ENCODE peak calls at places on chromosome 11, in five cellular contexts. One of them, this sample, is unnamed.

GRCh38 chr11:134037093-134037908 is 31.6 kb upstream of the JAM3 start:
- DNase-seq in CD8-positive, alpha-beta T cell: peak; percentile 71
- DNase-seq in cardiac fibroblast: peak; percentile 49
- DNase-seq in lower leg skin: peak; percentile 95
- DNase-seq in A549: no peak
- DNase-seq in this sample: peak; percentile 75

GRCh38 chr11:120133216-120134105 is 4.5 kb downstream of the TRIM29 start:
- DNase-seq in CD8-positive, alpha-beta T cell: no peak
- DNase-seq in cardiac fibroblast: no peak
- DNase-seq in lower leg skin: peak; percentile 83
- DNase-seq in A549: no peak
- DNase-seq in this sample: peak; percentile 6

GRCh38 chr11:13297917-13298356 is 20.3 kb downstream of the BMAL1 start:
- DNase-seq in CD8-positive, alpha-beta T cell: no peak
- DNase-seq in cardiac fibroblast: peak; percentile 33
- DNase-seq in lower leg skin: no peak
- DNase-seq in A549: no peak
- DNase-seq in this sample: no peak

GRCh38 chr11:79375818-79376550 is 64.8 kb downstream of the TENM4 start:
- DNase-seq in CD8-positive, alpha-beta T cell: no peak
- DNase-seq in cardiac fibroblast: no peak
- DNase-seq in lower leg skin: no peak
- DNase-seq in A549: no peak
- DNase-seq in this sample: no peak

GRCh38 chr11:6571434-6572008 is 31.9 kb downstream of the RRP8 start:
- DNase-seq in CD8-positive, alpha-beta T cell: no peak
- DNase-seq in cardiac fibroblast: no peak
- DNase-seq in lower leg skin: no peak
- DNase-seq in A549: no peak
- DNase-seq in this sample: no peak

GRCh38 chr11:12110714-12111481 is 508 bp downstream of the MICAL2 start:
- DNase-seq in CD8-positive, alpha-beta T cell: peak; percentile 34
- DNase-seq in cardiac fibroblast: peak; percentile 36
- DNase-seq in lower leg skin: no peak
- DNase-seq in A549: no peak
- DNase-seq in this sample: peak; percentile 37

GRCh38 chr11:75287579-75287978 is 47.0 kb downstream of the TPBGL start:
- DNase-seq in CD8-positive, alpha-beta T cell: no peak
- DNase-seq in cardiac fibroblast: no peak
- DNase-seq in lower leg skin: no peak
- DNase-seq in A549: no peak
- DNase-seq in this sample: no peak

GRCh38 chr11:44484211-44484610 is 81.3 kb upstream of the CD82 start:
- DNase-seq in CD8-positive, alpha-beta T cell: no peak
- DNase-seq in cardiac fibroblast: peak; percentile 42
- DNase-seq in lower leg skin: no peak
- DNase-seq in A549: peak; percentile 26
- DNase-seq in this sample: peak; percentile 29

GRCh38 chr11:206516-207212 is 535 bp downstream of the BET1L start:
- DNase-seq in CD8-positive, alpha-beta T cell: no peak
- DNase-seq in cardiac fibroblast: peak; percentile 24
- DNase-seq in lower leg skin: peak; percentile 87
- DNase-seq in A549: peak; percentile 35
- DNase-seq in this sample: no peak

GRCh38 chr11:27255447-27255828 is 107.6 kb downstream of the CCDC34 start:
- DNase-seq in CD8-positive, alpha-beta T cell: no peak
- DNase-seq in cardiac fibroblast: peak; percentile 62
- DNase-seq in lower leg skin: no peak
- DNase-seq in A549: no peak
- DNase-seq in this sample: no peak

GRCh38 chr11:117772360-117772759 is 24.7 kb downstream of the DSCAML1 start:
- DNase-seq in CD8-positive, alpha-beta T cell: no peak
- DNase-seq in cardiac fibroblast: no peak
- DNase-seq in lower leg skin: no peak
- DNase-seq in A549: no peak
- DNase-seq in this sample: no peak

GRCh38 chr11:133425245-133425644 is 107.1 kb downstream of the OPCML start:
- DNase-seq in CD8-positive, alpha-beta T cell: no peak
- DNase-seq in cardiac fibroblast: no peak
- DNase-seq in lower leg skin: no peak
- DNase-seq in A549: no peak
- DNase-seq in this sample: no peak

GRCh38 chr11:72491001-72491400 is 56.7 kb upstream of the CLPB start:
- DNase-seq in CD8-positive, alpha-beta T cell: no peak
- DNase-seq in cardiac fibroblast: peak; percentile 36
- DNase-seq in lower leg skin: no peak
- DNase-seq in A549: no peak
- DNase-seq in this sample: no peak

GRCh38 chr11:133794205-133794604 is 51.1 kb downstream of the SPATA19 start:
- DNase-seq in CD8-positive, alpha-beta T cell: no peak
- DNase-seq in cardiac fibroblast: no peak
- DNase-seq in lower leg skin: peak; percentile 28
- DNase-seq in A549: no peak
- DNase-seq in this sample: no peak

GRCh38 chr11:64164392-64165312 is 1.3 kb downstream of the MACROD1 start:
- DNase-seq in CD8-positive, alpha-beta T cell: no peak
- DNase-seq in cardiac fibroblast: no peak
- DNase-seq in lower leg skin: no peak
- DNase-seq in A549: no peak
- DNase-seq in this sample: no peak

GRCh38 chr11:7311903-7312302 is 60.2 kb downstream of the SYT9 start:
- DNase-seq in CD8-positive, alpha-beta T cell: no peak
- DNase-seq in cardiac fibroblast: no peak
- DNase-seq in lower leg skin: no peak
- DNase-seq in A549: no peak
- DNase-seq in this sample: no peak

GRCh38 chr11:19929655-19930054 is 217.0 kb downstream of the NAV2 start:
- DNase-seq in CD8-positive, alpha-beta T cell: no peak
- DNase-seq in cardiac fibroblast: peak; percentile 50
- DNase-seq in lower leg skin: no peak
- DNase-seq in A549: no peak
- DNase-seq in this sample: no peak

GRCh38 chr11:57196556-57196955 is 14.8 kb downstream of the LRRC55 start:
- DNase-seq in CD8-positive, alpha-beta T cell: no peak
- DNase-seq in cardiac fibroblast: no peak
- DNase-seq in lower leg skin: no peak
- DNase-seq in A549: no peak
- DNase-seq in this sample: no peak

GRCh38 chr11:71447791-71448256 is 369 bp downstream of the DHCR7 start:
- DNase-seq in CD8-positive, alpha-beta T cell: peak; percentile 35
- DNase-seq in cardiac fibroblast: no peak
- DNase-seq in lower leg skin: no peak
- DNase-seq in A549: peak; percentile 33
- DNase-seq in this sample: peak; percentile 73

GRCh38 chr11:80280737-80281136 is 839.9 kb upstream of the TENM4 start:
- DNase-seq in CD8-positive, alpha-beta T cell: no peak
- DNase-seq in cardiac fibroblast: no peak
- DNase-seq in lower leg skin: no peak
- DNase-seq in A549: no peak
- DNase-seq in this sample: no peak

GRCh38 chr11:36354221-36355003 is 58.3 kb downstream of the PRR5L start:
- DNase-seq in CD8-positive, alpha-beta T cell: no peak
- DNase-seq in cardiac fibroblast: peak; percentile 76
- DNase-seq in lower leg skin: no peak
- DNase-seq in A549: no peak
- DNase-seq in this sample: no peak

GRCh38 chr11:7512525-7513209 is 1.1 kb upstream of the PPFIBP2 start:
- DNase-seq in CD8-positive, alpha-beta T cell: peak; percentile 22
- DNase-seq in cardiac fibroblast: peak; percentile 42
- DNase-seq in lower leg skin: peak; percentile 95
- DNase-seq in A549: no peak
- DNase-seq in this sample: no peak

GRCh38 chr11:128206476-128206875 is 380.9 kb downstream of the ETS1 start:
- DNase-seq in CD8-positive, alpha-beta T cell: no peak
- DNase-seq in cardiac fibroblast: no peak
- DNase-seq in lower leg skin: no peak
- DNase-seq in A549: no peak
- DNase-seq in this sample: no peak

GRCh38 chr11:83157755-83158473 is 983 bp downstream of the PCF11 start:
- DNase-seq in CD8-positive, alpha-beta T cell: peak; percentile 51
- DNase-seq in cardiac fibroblast: peak; percentile 57
- DNase-seq in lower leg skin: peak; percentile 91
- DNase-seq in A549: peak; percentile 51
- DNase-seq in this sample: peak; percentile 52

GRCh38 chr11:132909016-132909606 is 623.2 kb downstream of the OPCML start:
- DNase-seq in CD8-positive, alpha-beta T cell: no peak
- DNase-seq in cardiac fibroblast: no peak
- DNase-seq in lower leg skin: no peak
- DNase-seq in A549: no peak
- DNase-seq in this sample: no peak

GRCh38 chr11:11810764-11811726 is 30.7 kb upstream of the USP47 start:
- DNase-seq in CD8-positive, alpha-beta T cell: no peak
- DNase-seq in cardiac fibroblast: no peak
- DNase-seq in lower leg skin: no peak
- DNase-seq in A549: no peak
- DNase-seq in this sample: no peak

DNA sequence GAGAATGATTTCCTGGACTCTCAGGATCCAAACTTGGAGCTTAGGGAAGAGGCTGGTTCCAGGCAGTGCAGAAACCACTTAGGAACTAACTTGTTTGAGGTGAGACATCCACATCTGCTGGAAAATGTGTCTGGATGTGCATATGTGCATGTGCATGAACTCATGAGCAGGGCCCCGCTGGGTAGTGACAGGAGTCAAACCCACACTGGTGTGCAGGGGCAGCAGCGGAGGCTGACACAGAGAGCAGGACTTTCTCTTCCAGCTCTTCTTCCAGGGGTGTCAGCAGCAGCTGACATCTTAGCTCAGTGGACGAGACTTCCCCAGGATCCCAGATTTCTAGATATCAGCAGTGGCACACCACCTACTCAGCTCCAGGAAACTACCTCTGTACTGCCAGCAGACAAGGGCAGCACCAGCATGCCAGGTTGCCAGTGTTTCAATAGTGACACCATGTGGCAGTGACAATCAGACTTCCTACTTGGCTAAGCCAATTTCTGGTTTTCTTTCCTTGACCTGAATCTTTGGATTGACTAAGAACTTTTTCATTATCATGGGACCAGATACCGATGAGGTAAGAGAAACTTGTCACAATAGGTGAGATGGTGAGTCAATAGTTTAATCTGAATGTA is 227.5 kb upstream of the ZC3H12C start:
- DNase-seq in CD8-positive, alpha-beta T cell: no peak
- DNase-seq in cardiac fibroblast: no peak
- DNase-seq in lower leg skin: no peak
- DNase-seq in A549: no peak
- DNase-seq in this sample: no peak
- TF ChIP-seq CTCF in CD8-positive, alpha-beta T cell: no peak
- TF ChIP-seq CTCF in cardiac fibroblast: no peak
- TF ChIP-seq CTCF in lower leg skin: no peak
- TF ChIP-seq CTCF in A549: peak; percentile 32
- TF ChIP-seq CTCF in this sample: no peak

GRCh38 chr11:45804806-45805304 is at the start of gene SLC35C1:
- DNase-seq in CD8-positive, alpha-beta T cell: peak; percentile 97
- DNase-seq in cardiac fibroblast: peak; percentile 95
- DNase-seq in lower leg skin: peak; percentile 99
- DNase-seq in A549: peak; percentile 87
- DNase-seq in this sample: peak; percentile 99

GRCh38 chr11:45805305-45806071 is 539 bp downstream of the SLC35C1 start:
- DNase-seq in CD8-positive, alpha-beta T cell: no peak
- DNase-seq in cardiac fibroblast: peak; percentile 78
- DNase-seq in lower leg skin: peak; percentile 87
- DNase-seq in A549: peak; percentile 25
- DNase-seq in this sample: peak; percentile 43

GRCh38 chr11:45806072-45806933 is 1.4 kb downstream of the SLC35C1 start:
- DNase-seq in CD8-positive, alpha-beta T cell: no peak
- DNase-seq in cardiac fibroblast: peak; percentile 7
- DNase-seq in lower leg skin: peak; percentile 83
- DNase-seq in A549: no peak
- DNase-seq in this sample: no peak

GRCh38 chr11:45802531-45803317 is 2.2 kb upstream of the SLC35C1 start:
- DNase-seq in CD8-positive, alpha-beta T cell: no peak
- DNase-seq in cardiac fibroblast: no peak
- DNase-seq in lower leg skin: peak; percentile 77
- DNase-seq in A549: no peak
- DNase-seq in this sample: no peak

DNA sequence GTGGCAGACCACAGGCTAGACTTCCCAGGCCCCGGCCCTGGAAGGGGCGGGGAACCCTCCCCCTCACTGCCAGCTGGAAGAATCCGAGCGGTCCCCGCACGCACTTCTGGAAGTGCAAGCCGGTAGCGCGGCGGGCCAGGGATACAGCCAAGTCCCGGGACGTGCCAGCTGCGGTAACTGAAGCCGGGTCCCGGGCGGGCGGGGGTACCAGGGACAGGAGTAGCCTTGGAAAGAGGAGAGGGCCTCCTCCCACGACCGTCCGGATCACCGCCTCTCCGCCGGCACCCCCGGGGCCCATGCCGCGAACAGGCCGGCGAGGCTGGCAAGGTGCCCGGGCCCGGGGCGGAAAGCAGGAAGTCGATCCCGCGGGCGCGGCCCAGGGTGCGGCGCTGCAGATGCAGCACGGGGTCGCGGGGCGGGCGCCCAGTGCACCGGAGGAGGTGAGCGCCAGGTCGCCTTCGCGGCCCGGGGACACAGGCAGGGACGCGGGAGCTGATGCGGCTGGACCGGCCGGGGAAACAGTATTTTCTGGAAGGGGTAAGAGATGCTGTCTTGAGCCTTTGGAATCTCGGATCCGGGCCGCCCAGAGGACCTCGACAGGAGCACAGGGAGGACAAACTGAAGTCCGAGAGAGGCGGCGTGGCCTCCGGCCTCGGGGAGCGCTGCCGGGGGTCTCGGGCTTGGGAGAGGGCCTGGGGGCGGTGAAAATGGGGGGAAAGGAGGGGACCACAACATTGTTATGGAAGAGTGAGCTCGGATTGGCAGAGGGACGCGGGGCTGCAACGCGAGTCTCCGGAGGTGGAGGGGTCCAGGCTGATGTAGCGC is 756 bp upstream of the SLC35C1 start:
- DNase-seq in CD8-positive, alpha-beta T cell: peak; percentile 65
- DNase-seq in cardiac fibroblast: peak; percentile 47
- DNase-seq in lower leg skin: peak; percentile 96
- DNase-seq in A549: peak; percentile 47
- DNase-seq in this sample: peak; percentile 63
- TF ChIP-seq CTCF in CD8-positive, alpha-beta T cell: no peak
- TF ChIP-seq CTCF in cardiac fibroblast: no peak
- TF ChIP-seq CTCF in lower leg skin: no peak
- TF ChIP-seq CTCF in A549: no peak
- TF ChIP-seq CTCF in this sample: no peak

GRCh38 chr11:109236696-109237095 is 185.3 kb upstream of the C11orf87 start:
- DNase-seq in CD8-positive, alpha-beta T cell: no peak
- DNase-seq in cardiac fibroblast: no peak
- DNase-seq in lower leg skin: no peak
- DNase-seq in A549: no peak
- DNase-seq in this sample: no peak
- TF ChIP-seq CTCF in CD8-positive, alpha-beta T cell: no peak
- TF ChIP-seq CTCF in cardiac fibroblast: no peak
- TF ChIP-seq CTCF in lower leg skin: no peak
- TF ChIP-seq CTCF in A549: no peak
- TF ChIP-seq CTCF in this sample: no peak

DNA sequence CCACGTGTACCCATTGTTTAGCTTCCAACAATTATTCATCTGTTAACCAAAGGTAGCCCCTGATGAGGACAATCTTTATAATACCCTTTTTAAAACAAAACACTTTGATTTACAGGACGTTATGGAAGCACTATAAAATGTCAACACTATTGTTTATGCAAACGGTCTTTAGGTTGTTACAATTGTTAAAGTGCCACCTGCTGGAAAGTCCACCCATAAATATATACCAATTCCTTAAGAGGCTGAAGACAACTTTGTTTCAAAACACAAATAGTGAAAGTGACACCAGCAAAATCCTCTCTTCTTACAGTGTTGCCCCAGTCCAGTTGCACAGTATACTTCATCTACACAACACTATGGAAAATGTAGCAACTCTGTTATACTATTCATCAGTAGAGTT is 68.9 kb upstream of the SLN start:
- DNase-seq in CD8-positive, alpha-beta T cell: no peak
- DNase-seq in cardiac fibroblast: peak; percentile 17
- DNase-seq in lower leg skin: no peak
- DNase-seq in A549: no peak
- DNase-seq in this sample: no peak
- TF ChIP-seq CTCF in CD8-positive, alpha-beta T cell: no peak
- TF ChIP-seq CTCF in cardiac fibroblast: no peak
- TF ChIP-seq CTCF in lower leg skin: no peak
- TF ChIP-seq CTCF in A549: peak; percentile 36
- TF ChIP-seq CTCF in this sample: no peak

This sample was measured in glutamatergic neuron.